ENCODE peak calls at places on chromosome 21, in five cellular contexts. H is psoas muscle, J is left ventricle myocardium inferior, A is spleen, V is fibroblast of mammary gland. B is an unnamed sample.

GRCh38 chr21:17460094-17460493 is 52.7 kb upstream of the CXADR start:
- DNase-seq in H (no peak), J (no peak), A (no peak), V (no peak), B (no peak)

GRCh38 chr21:25639167-25639921 is at the start of gene JAM2:
- DNase-seq in H (peak), J (peak), A (peak), V (no peak), B (peak)

GRCh38 chr21:32189688-32190483 is 89.0 kb downstream of the MIS18A start:
- DNase-seq in H (no peak), J (no peak), A (no peak), V (no peak), B (no peak)

GRCh38 chr21:29074007-29074376 is 544 bp upstream of the CCT8 start:
- DNase-seq in H (no peak), J (no peak), A (no peak), V (no peak), B (no peak)

GRCh38 chr21:39670741-39671140 is 58.0 kb downstream of the B3GALT5 start:
- DNase-seq in H (no peak), J (no peak), A (no peak), V (no peak), B (no peak)

GRCh38 chr21:27429612-27430361 is 462.9 kb upstream of the ADAMTS5 start:
- DNase-seq in H (no peak), J (no peak), A (no peak), V (peak), B (no peak)

GRCh38 chr21:22342855-22343254 is 1344.6 kb downstream of the NCAM2 start:
- DNase-seq in H (no peak), J (no peak), A (no peak), V (no peak), B (no peak)

GRCh38 chr21:45803613-45804340 is 160.3 kb downstream of the PCBP3 start:
- DNase-seq in H (no peak), J (no peak), A (no peak), V (no peak), B (no peak)

GRCh38 chr21:26818911-26819310 is 26.3 kb downstream of the ADAMTS1 start:
- DNase-seq in H (no peak), J (no peak), A (no peak), V (no peak), B (no peak)

GRCh38 chr21:28159396-28159795 is 833.3 kb downstream of the LTN1 start:
- DNase-seq in H (no peak), J (no peak), A (no peak), V (no peak), B (no peak)

GRCh38 chr21:46041183-46041582 is 56.7 kb upstream of the COL6A2 start:
- DNase-seq in H (no peak), J (no peak), A (no peak), V (no peak), B (no peak)

GRCh38 chr21:23789864-23790263 is 1817.4 kb downstream of the MRPL39 start:
- DNase-seq in H (no peak), J (no peak), A (no peak), V (no peak), B (no peak)

GRCh38 chr21:40386301-40386911 is 460.6 kb downstream of the DSCAM start:
- DNase-seq in H (peak), J (peak), A (peak), V (no peak), B (peak)

GRCh38 chr21:33334824-33335223 is 10.1 kb downstream of the IFNAR1 start:
- DNase-seq in H (no peak), J (no peak), A (no peak), V (no peak), B (no peak)

GRCh38 chr21:26795866-26796329 is 49.3 kb downstream of the ADAMTS1 start:
- DNase-seq in H (no peak), J (peak), A (no peak), V (peak), B (no peak)

GRCh38 chr21:32256873-32257620 is 21.8 kb downstream of the MIS18A start:
- DNase-seq in H (peak), J (peak), A (no peak), V (peak), B (no peak)

GRCh38 chr21:31184462-31184861 is 146.2 kb upstream of the KRTAP19-8 start:
- DNase-seq in H (no peak), J (no peak), A (no peak), V (no peak), B (no peak)

GRCh38 chr21:45920824-45921600 is 60.6 kb upstream of the COL6A1 start:
- DNase-seq in H (no peak), J (no peak), A (no peak), V (no peak), B (no peak)

GRCh38 chr21:32382108-32382601 is 10.7 kb downstream of the URB1 start:
- DNase-seq in H (no peak), J (no peak), A (no peak), V (peak), B (no peak)

GRCh38 chr21:39014751-39015150 is 168.5 kb downstream of the PSMG1 start:
- DNase-seq in H (no peak), J (no peak), A (no peak), V (peak), B (no peak)

GRCh38 chr21:30340714-30341573 is 3.5 kb upstream of the KRTAP27-1 start:
- DNase-seq in H (no peak), J (no peak), A (no peak), V (peak), B (peak)

GRCh38 chr21:32658524-32658923 is 46.3 kb upstream of the CFAP298 start:
- DNase-seq in H (no peak), J (no peak), A (no peak), V (no peak), B (no peak)

GRCh38 chr21:22585558-22585957 is 1587.3 kb downstream of the NCAM2 start:
- DNase-seq in H (no peak), J (no peak), A (no peak), V (no peak), B (no peak)

GRCh38 chr21:28688381-28688780 is 304.3 kb downstream of the LTN1 start:
- DNase-seq in H (no peak), J (no peak), A (no peak), V (no peak), B (no peak)

GRCh38 chr21:29499734-29500343 is 201.1 kb downstream of the BACH1 start:
- DNase-seq in H (no peak), J (no peak), A (no peak), V (peak), B (peak)

GRCh38 chr21:30984897-30985296 is 53.4 kb downstream of the KRTAP19-8 start:
- DNase-seq in H (no peak), J (no peak), A (no peak), V (no peak), B (no peak)

GRCh38 chr21:15367061-15367626 is 302.3 kb upstream of the NRIP1 start:
- DNase-seq in H (no peak), J (no peak), A (no peak), V (peak), B (peak)

GRCh38 chr21:26773058-26773457 is 72.2 kb downstream of the ADAMTS1 start:
- DNase-seq in H (no peak), J (no peak), A (no peak), V (no peak), B (no peak)

GRCh38 chr21:15627011-15627410 is 102.8 kb upstream of the USP25 start:
- DNase-seq in H (no peak), J (no peak), A (no peak), V (no peak), B (no peak)

GRCh38 chr21:39461419-39461818 is 9.6 kb downstream of the SH3BGR start:
- DNase-seq in H (no peak), J (no peak), A (no peak), V (no peak), B (no peak)

GRCh38 chr21:30116474-30116873 is 50.1 kb downstream of the CLDN17 start:
- DNase-seq in H (no peak), J (no peak), A (no peak), V (no peak), B (no peak)

DNA sequence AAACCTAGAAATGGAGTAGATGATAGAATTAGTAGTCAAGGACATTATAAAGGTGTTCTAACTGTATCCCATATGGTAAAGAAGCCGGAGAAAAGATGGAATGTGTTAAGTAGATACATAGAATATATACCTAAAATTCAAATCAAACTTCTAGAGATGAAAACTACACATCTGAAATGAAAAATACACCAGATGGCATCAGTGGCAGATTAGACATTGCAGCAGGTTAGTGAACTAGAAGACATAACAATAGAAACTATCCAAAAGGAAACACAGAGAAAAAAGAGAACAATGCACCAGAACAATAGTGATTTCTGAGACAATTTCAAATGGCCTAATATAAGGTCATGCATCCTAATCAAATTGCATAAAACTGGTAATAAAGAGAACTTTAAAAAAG is 26.9 kb downstream of the ZBTB21 start:
- DNase-seq in H (no peak), J (no peak), A (no peak), V (no peak), B (no peak)
- H3K4me3 ChIP-seq in H (no peak), J (no peak), A (no peak), V (no peak), B (no peak)

GRCh38 chr21:41772351-41773080 is 5.7 kb upstream of the RIPK4 start:
- DNase-seq in H (no peak), J (no peak), A (no peak), V (no peak), B (no peak)
- H3K4me3 ChIP-seq in H (no peak), J (no peak), A (no peak), V (no peak), B (no peak)

GRCh38 chr21:37393786-37394185 is 27.2 kb downstream of the DYRK1A start:
- DNase-seq in H (no peak), J (no peak), A (peak), V (no peak), B (no peak)

GRCh38 chr21:37398697-37399096 is 32.1 kb downstream of the DYRK1A start:
- DNase-seq in H (no peak), J (no peak), A (no peak), V (no peak), B (no peak)

GRCh38 chr21:37402251-37402867 is 35.8 kb downstream of the DYRK1A start:
- DNase-seq in H (no peak), J (no peak), A (no peak), V (no peak), B (no peak)

GRCh38 chr21:37393030-37393429 is 26.5 kb downstream of the DYRK1A start:
- DNase-seq in H (no peak), J (no peak), A (no peak), V (no peak), B (no peak)

GRCh38 chr21:37396855-37397254 is 30.3 kb downstream of the DYRK1A start:
- DNase-seq in H (no peak), J (no peak), A (peak), V (no peak), B (no peak)
- H3K4me3 ChIP-seq in H (no peak), J (no peak), A (no peak), V (no peak), B (no peak)

GRCh38 chr21:19130379-19131028 is 726.9 kb upstream of the TMPRSS15 start:
- DNase-seq in H (no peak), J (no peak), A (no peak), V (no peak), B (no peak)
- H3K4me3 ChIP-seq in H (no peak), J (no peak), A (no peak), V (no peak), B (no peak)

DNA sequence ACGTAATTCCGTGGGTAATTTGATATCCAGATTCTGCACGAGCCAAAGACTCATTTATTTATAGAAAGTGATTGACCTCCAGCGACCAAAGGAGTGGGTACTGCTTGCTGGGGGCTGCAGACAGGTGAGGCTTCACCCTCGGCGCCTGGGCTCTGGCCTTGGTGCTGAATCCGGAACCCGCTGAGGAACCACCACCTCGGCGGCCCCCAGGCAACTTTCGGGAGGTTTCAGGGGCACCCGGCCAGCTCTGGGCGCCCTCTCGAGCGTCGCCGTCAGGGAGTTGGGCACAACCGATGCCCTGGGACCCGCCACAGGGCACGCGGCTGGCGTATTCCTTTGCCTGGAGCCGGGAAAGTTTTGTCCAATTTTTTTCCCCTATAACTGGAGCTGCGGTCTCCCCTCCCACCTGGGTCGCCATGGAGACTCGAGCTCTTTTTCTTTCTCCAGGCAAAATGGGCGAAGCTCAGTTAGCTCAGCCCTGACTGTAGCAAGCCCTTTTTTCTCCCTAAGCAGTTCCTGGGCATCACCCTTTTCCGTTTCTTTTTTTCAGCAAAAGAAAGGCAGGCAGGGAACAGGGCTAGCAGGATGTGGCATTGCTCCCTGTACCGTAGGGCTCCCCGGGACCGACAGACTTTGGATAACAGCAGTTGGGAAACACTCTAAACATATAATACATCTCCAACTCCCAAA is 1.9 kb downstream of the KCNJ6 start:
- DNase-seq in H (no peak), J (no peak), A (no peak), V (no peak), B (peak)
- H3K4me3 ChIP-seq in H (no peak), J (no peak), A (no peak), V (no peak), B (peak)

GRCh38 chr21:44724926-44725325 is 13.6 kb upstream of the TSPEAR start:
- DNase-seq in H (no peak), J (no peak), A (no peak), V (no peak), B (no peak)

GRCh38 chr21:44724166-44724565 is 12.8 kb upstream of the TSPEAR start:
- DNase-seq in H (no peak), J (no peak), A (no peak), V (no peak), B (no peak)

GRCh38 chr21:44720170-44720569 is 8.8 kb upstream of the TSPEAR start:
- DNase-seq in H (no peak), J (no peak), A (no peak), V (no peak), B (no peak)

GRCh38 chr21:44723177-44724131 is 12.1 kb upstream of the TSPEAR start:
- DNase-seq in H (no peak), J (no peak), A (no peak), V (no peak), B (peak)

GRCh38 chr21:44722701-44723100 is 11.3 kb upstream of the TSPEAR start:
- DNase-seq in H (no peak), J (no peak), A (no peak), V (no peak), B (no peak)
- H3K4me3 ChIP-seq in H (no peak), J (no peak), A (no peak), V (no peak), B (peak)

GRCh38 chr21:36613064-36613463 is 85.9 kb upstream of the SIM2 start:
- DNase-seq in H (no peak), J (no peak), A (no peak), V (no peak), B (no peak)
- H3K4me3 ChIP-seq in H (no peak), J (no peak), A (no peak), V (no peak), B (no peak)

GRCh38 chr21:35565204-35565611 is 495.1 kb downstream of the SETD4 start:
- DNase-seq in H (peak), J (no peak), A (no peak), V (peak), B (no peak)

GRCh38 chr21:35559881-35560280 is 500.4 kb downstream of the SETD4 start:
- DNase-seq in H (no peak), J (no peak), A (no peak), V (peak), B (no peak)

GRCh38 chr21:35561076-35561475 is 499.2 kb downstream of the SETD4 start:
- DNase-seq in H (no peak), J (no peak), A (no peak), V (no peak), B (no peak)

GRCh38 chr21:35563885-35564451 is 496.4 kb downstream of the SETD4 start:
- DNase-seq in H (peak), J (peak), A (no peak), V (peak), B (no peak)

DNA sequence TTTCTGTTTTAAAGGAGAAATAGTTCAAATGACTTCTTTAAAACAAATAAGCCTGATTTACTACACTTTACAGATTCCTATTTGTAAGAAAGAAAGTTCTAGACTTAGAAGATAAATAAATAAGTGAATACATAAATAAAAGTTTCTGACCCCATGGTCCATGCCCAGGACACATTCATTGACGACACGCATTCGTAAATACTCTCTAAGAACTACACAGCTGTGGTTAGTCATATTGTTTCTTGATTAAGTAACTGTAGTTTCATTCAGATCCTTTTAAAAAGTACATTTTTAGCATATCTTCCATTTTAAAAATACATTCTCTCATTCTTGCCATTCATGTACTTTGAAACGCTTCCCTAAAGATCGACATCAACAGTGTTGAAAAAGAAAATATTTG is 497.4 kb downstream of the SETD4 start:
- DNase-seq in H (no peak), J (no peak), A (no peak), V (peak), B (no peak)
- H3K4me3 ChIP-seq in H (no peak), J (no peak), A (no peak), V (no peak), B (no peak)

GRCh38 chr21:34844033-34844923 is 175.5 kb downstream of the CLIC6 start:
- DNase-seq in H (peak), J (peak), A (no peak), V (peak), B (no peak)

GRCh38 chr21:34841154-34841553 is 172.4 kb downstream of the CLIC6 start:
- DNase-seq in H (no peak), J (no peak), A (no peak), V (no peak), B (no peak)

GRCh38 chr21:34845521-34846213 is 176.9 kb downstream of the CLIC6 start:
- DNase-seq in H (no peak), J (no peak), A (no peak), V (peak), B (no peak)

GRCh38 chr21:34844924-34845238 is 176.1 kb downstream of the CLIC6 start:
- DNase-seq in H (no peak), J (no peak), A (no peak), V (no peak), B (no peak)

GRCh38 chr21:34843562-34843961 is 174.8 kb downstream of the CLIC6 start:
- DNase-seq in H (peak), J (no peak), A (no peak), V (no peak), B (no peak)
- H3K4me3 ChIP-seq in H (peak), J (no peak), A (no peak), V (no peak), B (no peak)

GRCh38 chr21:36640260-36641244 is 58.4 kb upstream of the SIM2 start:
- DNase-seq in H (no peak), J (no peak), A (no peak), V (no peak), B (peak)

GRCh38 chr21:36641346-36641745 is 57.6 kb upstream of the SIM2 start:
- DNase-seq in H (no peak), J (no peak), A (no peak), V (no peak), B (no peak)

GRCh38 chr21:36641886-36642285 is 57.0 kb upstream of the SIM2 start:
- DNase-seq in H (no peak), J (no peak), A (no peak), V (no peak), B (no peak)

GRCh38 chr21:36642777-36643176 is 56.1 kb upstream of the SIM2 start:
- DNase-seq in H (no peak), J (no peak), A (no peak), V (no peak), B (no peak)

GRCh38 chr21:36639769-36640168 is 59.1 kb upstream of the SIM2 start:
- DNase-seq in H (no peak), J (no peak), A (no peak), V (no peak), B (no peak)
- H3K4me3 ChIP-seq in H (no peak), J (no peak), A (no peak), V (no peak), B (no peak)